ENCODE peak calls at places on chromosomes 5 and 9, in four cellular contexts. X, W, N and S are unnamed samples.

GRCh38 chr5:168315991-168316578 is 24.6 kb downstream of the WWC1 start:
- DNase-seq in X (no peak), W (no peak), N (no peak), S (no peak)

GRCh38 chr9:134526798-134527492 is 114.7 kb upstream of the COL5A1 start:
- DNase-seq in X (no peak), W (no peak), N (no peak), S (no peak)

GRCh38 chr5:171418982-171419662 is at the start of gene FGF18:
- DNase-seq in X (peak), W (peak), N (no peak), S (peak)

GRCh38 chr9:114434878-114435311 is 47.1 kb upstream of the AKNA start:
- DNase-seq in X (peak), W (no peak), N (no peak), S (peak)

GRCh38 chr5:83964235-83964634 is 243.6 kb upstream of the HAPLN1 start:
- DNase-seq in X (no peak), W (no peak), N (no peak), S (no peak)

GRCh38 chr9:137027369-137028012 is 546 bp downstream of the ABCA2 start:
- DNase-seq in X (no peak), W (peak), N (no peak), S (peak)

GRCh38 chr9:112771359-112772214 is 21.0 kb downstream of the SNX30 start:
- DNase-seq in X (no peak), W (no peak), N (no peak), S (no peak)

GRCh38 chr9:125233678-125234077 is 7.5 kb downstream of the HSPA5 start:
- DNase-seq in X (no peak), W (no peak), N (no peak), S (no peak)

GRCh38 chr5:132827943-132828673 is 2.3 kb downstream of the SHROOM1 start:
- DNase-seq in X (no peak), W (no peak), N (no peak), S (no peak)

GRCh38 chr5:34529581-34530331 is 126.4 kb upstream of the RAI14 start:
- DNase-seq in X (no peak), W (no peak), N (no peak), S (no peak)

GRCh38 chr5:35198096-35198495 is 32.2 kb downstream of the PRLR start:
- DNase-seq in X (peak), W (no peak), N (no peak), S (no peak)

GRCh38 chr5:32709789-32710334 is 1.3 kb upstream of the NPR3 start:
- DNase-seq in X (peak), W (peak), N (no peak), S (peak)

GRCh38 chr5:127296321-127296720 is 5.7 kb downstream of the MEGF10 start:
- DNase-seq in X (no peak), W (no peak), N (no peak), S (no peak)

GRCh38 chr5:95838001-95838520 is 15.5 kb upstream of the GLRX start:
- DNase-seq in X (no peak), W (no peak), N (no peak), S (no peak)

GRCh38 chr5:149664083-149664482 is 66.0 kb upstream of the PPARGC1B start:
- DNase-seq in X (no peak), W (no peak), N (no peak), S (no peak)

GRCh38 chr5:43985411-43985810 is 382.4 kb downstream of the NNT start:
- DNase-seq in X (no peak), W (no peak), N (no peak), S (no peak)

GRCh38 chr5:164504141-164504772 is 998.8 kb downstream of the MAT2B start:
- DNase-seq in X (no peak), W (peak), N (no peak), S (peak)

GRCh38 chr5:75051217-75051751 is 1.1 kb downstream of the GCNT4 start:
- DNase-seq in X (no peak), W (no peak), N (no peak), S (no peak)

GRCh38 chr5:151917931-151918330 is 6.7 kb downstream of the GLRA1 start:
- DNase-seq in X (no peak), W (peak), N (no peak), S (no peak)

GRCh38 chr5:40606077-40606765 is 73.5 kb upstream of the PTGER4 start:
- DNase-seq in X (no peak), W (no peak), N (no peak), S (no peak)

GRCh38 chr9:65411901-65412300 is 126.9 kb upstream of the FOXD4L5 start:
- DNase-seq in X (no peak), W (no peak), N (no peak), S (no peak)